ENCODE peak calls at places on chromosome 4, in seven cellular contexts. S is Peyer's patch, H is fibroblast of lung, N is suprapubic skin, W is adipocyte, P is kidney, X is OCI-LY7. A is an unnamed sample.

GRCh38 chr4:94603170-94603747 is 151.5 kb downstream of the PDLIM5 start:
- DNase-seq in S (no peak), H (peak; percentile 78), N (no peak), W (no peak), P (no peak), X (no peak), A (no peak)

GRCh38 chr4:52606766-52607165 is 52.3 kb downstream of the USP46 start:
- DNase-seq in S (no peak), H (peak; percentile 66), N (no peak), W (peak; percentile 24), P (no peak), X (no peak), A (no peak)

GRCh38 chr4:120709986-120710385 is 212.5 kb downstream of the PRDM5 start:
- DNase-seq in S (no peak), H (peak; percentile 62), N (no peak), W (peak; percentile 74), P (no peak), X (no peak), A (no peak)

GRCh38 chr4:176790398-176790797 is 2.3 kb downstream of the VEGFC start:
- DNase-seq in S (no peak), H (no peak), N (no peak), W (no peak), P (no peak), X (no peak), A (no peak)

GRCh38 chr4:54063224-54063623 is 1.2 kb downstream of the CHIC2 start:
- DNase-seq in S (no peak), H (peak; percentile 63), N (no peak), W (peak; percentile 76), P (no peak), X (no peak), A (no peak)

GRCh38 chr4:76430519-76431388 is 4.3 kb upstream of the SHROOM3 start:
- DNase-seq in S (no peak), H (peak; percentile 50), N (no peak), W (peak; percentile 80), P (no peak), X (peak; percentile 46), A (no peak)

GRCh38 chr4:72313121-72313520 is 255.9 kb downstream of the ADAMTS3 start:
- DNase-seq in S (no peak), H (no peak), N (no peak), W (no peak), P (no peak), X (no peak), A (no peak)

GRCh38 chr4:98262431-98262830 is 1.2 kb downstream of the RAP1GDS1 start:
- DNase-seq in S (no peak), H (peak; percentile 13), N (no peak), W (peak; percentile 43), P (no peak), X (peak; percentile 17), A (no peak)

GRCh38 chr4:188372051-188372450 is 232.8 kb downstream of the TRIML1 start:
- DNase-seq in S (no peak), H (no peak), N (no peak), W (peak; percentile 98), P (no peak), X (no peak), A (no peak)

GRCh38 chr4:42371306-42372063 is 25.8 kb upstream of the SHISA3 start:
- DNase-seq in S (no peak), H (peak; percentile 50), N (no peak), W (peak; percentile 51), P (no peak), X (peak; percentile 63), A (no peak)

GRCh38 chr4:30182786-30183185 is 537.4 kb upstream of the PCDH7 start:
- DNase-seq in S (no peak), H (no peak), N (no peak), W (no peak), P (no peak), X (no peak), A (no peak)

GRCh38 chr4:118265312-118266144 is 87.3 kb downstream of the PRSS12 start:
- DNase-seq in S (peak; percentile 76), H (peak; percentile 23), N (no peak), W (no peak), P (peak; percentile 79), X (no peak), A (no peak)

GRCh38 chr4:112968456-112969159 is 80.8 kb upstream of the ANK2 start:
- DNase-seq in S (no peak), H (peak; percentile 27), N (no peak), W (peak; percentile 19), P (no peak), X (no peak), A (no peak)

GRCh38 chr4:112967109-112967508 is 82.3 kb upstream of the ANK2 start:
- DNase-seq in S (no peak), H (no peak), N (no peak), W (no peak), P (no peak), X (no peak), A (no peak)

GRCh38 chr4:112966701-112967100 is 82.8 kb upstream of the ANK2 start:
- DNase-seq in S (no peak), H (no peak), N (no peak), W (no peak), P (no peak), X (no peak), A (no peak)

GRCh38 chr4:112973897-112974296 is 75.6 kb upstream of the ANK2 start:
- DNase-seq in S (no peak), H (no peak), N (no peak), W (no peak), P (no peak), X (no peak), A (no peak)

DNA sequence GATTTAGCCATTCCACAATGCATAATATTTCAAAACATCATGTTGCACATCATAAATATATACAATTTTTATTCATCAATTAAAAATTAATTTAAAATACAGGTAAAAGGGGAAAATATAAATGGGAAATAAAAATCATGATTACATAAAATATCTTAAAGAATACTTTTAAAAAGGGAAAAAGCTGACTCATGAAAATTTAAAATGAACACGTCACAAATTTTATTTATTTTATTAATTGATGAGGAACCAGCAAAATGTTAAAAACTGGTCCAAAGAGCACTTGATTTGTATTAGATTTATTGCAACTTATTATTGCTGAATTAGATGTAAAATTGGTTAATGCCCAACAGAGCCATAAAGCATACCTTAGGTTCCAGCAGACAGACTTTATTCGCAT is 78.5 kb upstream of the ANK2 start:
- DNase-seq in S (no peak), H (no peak), N (no peak), W (no peak), P (no peak), X (no peak), A (no peak)
- H3K4me1 ChIP-seq in S (no peaks in the 10 kb centered on the region), H (no peaks in the 10 kb centered on the region), N (no peaks in the 10 kb centered on the region), W (peaks cover 5% of the 10 kb centered on the region), P (no peaks in the 10 kb centered on the region), X (no peaks in the 10 kb centered on the region), A (no peaks in the 10 kb centered on the region)

GRCh38 chr4:184269879-184270430 is 52.3 kb upstream of the ENPP6 start:
- DNase-seq in S (no peak), H (no peak), N (no peak), W (no peak), P (no peak), X (no peak), A (no peak)

GRCh38 chr4:184267673-184268573 is 50.2 kb upstream of the ENPP6 start:
- DNase-seq in S (no peak), H (peak; percentile 94), N (no peak), W (peak; percentile 88), P (no peak), X (peak; percentile 94), A (peak; percentile 71)

GRCh38 chr4:184273166-184274147 is 55.8 kb upstream of the ENPP6 start:
- DNase-seq in S (no peak), H (no peak), N (no peak), W (no peak), P (no peak), X (no peak), A (no peak)

GRCh38 chr4:184268574-184269160 is 51.0 kb upstream of the ENPP6 start:
- DNase-seq in S (no peak), H (no peak), N (no peak), W (no peak), P (no peak), X (peak; percentile 44), A (no peak)

GRCh38 chr4:184270808-184271413 is 53.2 kb upstream of the ENPP6 start:
- DNase-seq in S (no peak), H (no peak), N (no peak), W (no peak), P (no peak), X (no peak), A (no peak)
- H3K4me1 ChIP-seq in S (no peaks in the 10 kb centered on the region), H (peaks cover 6% of the 10 kb centered on the region), N (peaks cover 7% of the 10 kb centered on the region), W (peaks cover 48% of the 10 kb centered on the region), P (no peaks in the 10 kb centered on the region), X (peaks cover 55% of the 10 kb centered on the region), A (no peaks in the 10 kb centered on the region)

GRCh38 chr4:185602397-185602796 is 67.1 kb upstream of the PDLIM3 start:
- DNase-seq in S (no peak), H (no peak), N (no peak), W (no peak), P (no peak), X (no peak), A (no peak)

GRCh38 chr4:185608223-185608622 is 72.9 kb upstream of the PDLIM3 start:
- DNase-seq in S (no peak), H (no peak), N (no peak), W (no peak), P (no peak), X (no peak), A (no peak)
- H3K4me1 ChIP-seq in S (no peaks in the 10 kb centered on the region), H (no peaks in the 10 kb centered on the region), N (no peaks in the 10 kb centered on the region), W (no peaks in the 10 kb centered on the region), P (peaks cover 4% of the 10 kb centered on the region), X (no peaks in the 10 kb centered on the region), A (no peaks in the 10 kb centered on the region)

GRCh38 chr4:140152015-140152703 is 1.8 kb downstream of the MAML3 start:
- DNase-seq in S (peak; percentile 90), H (no peak), N (peak; percentile 85), W (peak; percentile 78), P (peak; percentile 90), X (peak; percentile 77), A (peak; percentile 75)

GRCh38 chr4:140150886-140151699 is 2.9 kb downstream of the MAML3 start:
- DNase-seq in S (peak; percentile 87), H (peak; percentile 97), N (peak; percentile 92), W (peak; percentile 95), P (peak; percentile 97), X (peak; percentile 83), A (peak; percentile 93)

GRCh38 chr4:140151700-140152014 is 2.3 kb downstream of the MAML3 start:
- DNase-seq in S (no peak), H (peak; percentile 92), N (peak; percentile 89), W (peak; percentile 77), P (peak; percentile 90), X (peak; percentile 82), A (peak; percentile 43)

GRCh38 chr4:140150636-140150885 is 3.4 kb downstream of the MAML3 start:
- DNase-seq in S (no peak), H (no peak), N (peak; percentile 91), W (no peak), P (no peak), X (no peak), A (no peak)

DNA sequence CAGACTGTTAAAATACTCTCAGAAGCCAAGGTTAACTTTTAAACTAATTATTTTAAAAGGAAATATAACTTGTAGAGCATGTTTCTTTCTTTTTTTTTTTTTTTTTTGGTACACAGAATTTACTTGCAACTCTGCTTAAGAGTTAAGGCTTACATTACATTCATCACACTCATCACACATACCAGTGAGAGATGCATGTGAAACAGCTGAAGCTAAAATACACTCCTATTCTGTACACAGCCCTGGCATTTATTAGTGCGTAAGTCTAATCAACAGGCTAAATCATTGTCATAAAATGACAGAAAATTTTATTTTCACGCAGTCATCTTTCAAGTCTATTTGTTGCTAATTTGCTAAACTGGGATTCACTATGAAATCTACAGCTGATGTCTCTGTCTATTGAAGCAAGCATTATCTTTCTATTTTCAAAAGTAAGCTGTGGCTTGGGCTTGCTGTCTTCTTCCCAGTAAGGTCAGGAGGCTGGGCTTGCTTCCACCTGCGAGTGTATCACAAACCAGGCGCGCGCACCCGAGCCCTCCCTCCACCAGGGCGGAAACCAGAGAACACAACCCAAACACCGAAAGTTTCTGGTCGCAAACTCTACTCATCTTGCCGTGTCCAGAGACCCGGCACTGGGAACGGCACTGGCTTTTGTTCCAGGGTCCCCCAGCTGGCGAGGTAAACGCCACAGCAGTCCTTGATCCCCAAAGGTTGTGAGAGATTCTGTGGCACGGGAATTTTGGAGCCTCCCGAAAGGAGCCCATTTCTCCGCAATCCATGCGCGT is 3.9 kb downstream of the MAML3 start:
- DNase-seq in S (peak; percentile 80), H (peak; percentile 65), N (peak; percentile 86), W (peak; percentile 76), P (peak; percentile 92), X (peak; percentile 66), A (peak; percentile 88)
- H3K4me1 ChIP-seq in S (no peaks in the 10 kb centered on the region), H (no peaks in the 10 kb centered on the region), N (peaks cover 19% of the 10 kb centered on the region), W (peaks cover 12% of the 10 kb centered on the region), P (no peaks in the 10 kb centered on the region), X (peaks cover 20% of the 10 kb centered on the region), A (peaks cover 4% of the 10 kb centered on the region)

A was measured in ascending aorta.